ENCODE peak calls at places on chromosomes 13 and 19, in four cellular contexts. J, B, V and U are unnamed samples.

GRCh38 chr19:3211191-3211590 is 13.3 kb upstream of the CELF5 start:
- DNase-seq in J (no peak), B (no peak), V (no peak), U (no peak)

GRCh38 chr13:33696530-33696929 is 121.4 kb upstream of the RFC3 start:
- DNase-seq in J (no peak), B (no peak), V (no peak), U (no peak)

GRCh38 chr13:60755380-60756163 is 358.6 kb downstream of the TDRD3 start:
- DNase-seq in J (no peak), B (peak), V (no peak), U (no peak)

GRCh38 chr13:27263438-27263837 is 7.2 kb upstream of the RASL11A start:
- DNase-seq in J (no peak), B (no peak), V (no peak), U (no peak)

GRCh38 chr19:42427313-42427712 is at the start of gene LIPE:
- DNase-seq in J (no peak), B (no peak), V (no peak), U (no peak)

GRCh38 chr19:32914879-32915278 is 45.3 kb upstream of the SLC7A9 start:
- DNase-seq in J (no peak), B (no peak), V (no peak), U (no peak)

GRCh38 chr13:113654175-113654560 is 3.8 kb downstream of the ATP4B start:
- DNase-seq in J (no peak), B (no peak), V (no peak), U (no peak)

GRCh38 chr19:47407417-47407774 is 11.9 kb downstream of the MEIS3 start:
- DNase-seq in J (no peak), B (peak), V (no peak), U (no peak)

GRCh38 chr13:51797664-51798488 is 6.1 kb downstream of the DHRS12 start:
- DNase-seq in J (peak), B (peak), V (no peak), U (peak)